ENCODE peak calls at places on chromosomes 1 and 21, in nine cellular contexts. One of them, this sample, is unnamed.

GRCh38 chr21:15631342-15631741 is 98.4 kb upstream of the USP25 start:
- DNase-seq in HTR-8/SVneo: peak; percentile 19
- DNase-seq in CD8-positive, alpha-beta memory T cell: no peak
- DNase-seq in GM06990: no peak
- DNase-seq in posterior cingulate gyrus: no peak
- DNase-seq in activated naive CD8-positive, alpha-beta T cell treated with anti-CD3 and anti-CD28 coated beads, Interleukin-2, amount 50 U/mL, for 16 hours: no peak
- DNase-seq in stimulated activated CD4-positive, alpha-beta T cell treated with anti-CD3 and anti-CD28 coated beads, Interleukin-4, amount 100 ng/mL, for 4 hours: no peak
- DNase-seq in NCI-H510A treated with DMSO at 0.1 percent for 48 hours: no peak
- DNase-seq in A172: peak; percentile 42
- DNase-seq in this sample: peak; percentile 28

GRCh38 chr1:107091418-107091817 is 34.9 kb downstream of the PRMT6 start:
- DNase-seq in HTR-8/SVneo: no peak
- DNase-seq in CD8-positive, alpha-beta memory T cell: no peak
- DNase-seq in GM06990: no peak
- DNase-seq in posterior cingulate gyrus: no peak
- DNase-seq in activated naive CD8-positive, alpha-beta T cell treated with anti-CD3 and anti-CD28 coated beads, Interleukin-2, amount 50 U/mL, for 16 hours: no peak
- DNase-seq in stimulated activated CD4-positive, alpha-beta T cell treated with anti-CD3 and anti-CD28 coated beads, Interleukin-4, amount 100 ng/mL, for 4 hours: no peak
- DNase-seq in NCI-H510A treated with DMSO at 0.1 percent for 48 hours: no peak
- DNase-seq in A172: no peak
- DNase-seq in this sample: no peak

GRCh38 chr1:1419812-1420653 is 1.0 kb downstream of the ANKRD65 start:
- DNase-seq in HTR-8/SVneo: no peak
- DNase-seq in CD8-positive, alpha-beta memory T cell: peak; percentile 42
- DNase-seq in GM06990: no peak
- DNase-seq in posterior cingulate gyrus: peak; percentile 75
- DNase-seq in activated naive CD8-positive, alpha-beta T cell treated with anti-CD3 and anti-CD28 coated beads, Interleukin-2, amount 50 U/mL, for 16 hours: no peak
- DNase-seq in stimulated activated CD4-positive, alpha-beta T cell treated with anti-CD3 and anti-CD28 coated beads, Interleukin-4, amount 100 ng/mL, for 4 hours: no peak
- DNase-seq in NCI-H510A treated with DMSO at 0.1 percent for 48 hours: peak; percentile 68
- DNase-seq in A172: no peak
- DNase-seq in this sample: no peak

GRCh38 chr1:82565146-82565545 is 764.4 kb downstream of the ADGRL2 start:
- DNase-seq in HTR-8/SVneo: peak; percentile 15
- DNase-seq in CD8-positive, alpha-beta memory T cell: no peak
- DNase-seq in GM06990: no peak
- DNase-seq in posterior cingulate gyrus: no peak
- DNase-seq in activated naive CD8-positive, alpha-beta T cell treated with anti-CD3 and anti-CD28 coated beads, Interleukin-2, amount 50 U/mL, for 16 hours: no peak
- DNase-seq in stimulated activated CD4-positive, alpha-beta T cell treated with anti-CD3 and anti-CD28 coated beads, Interleukin-4, amount 100 ng/mL, for 4 hours: no peak
- DNase-seq in NCI-H510A treated with DMSO at 0.1 percent for 48 hours: no peak
- DNase-seq in A172: peak; percentile 79
- DNase-seq in this sample: peak; percentile 59

GRCh38 chr1:155944396-155944728 is 2.9 kb downstream of the RXFP4 start:
- DNase-seq in HTR-8/SVneo: no peak
- DNase-seq in CD8-positive, alpha-beta memory T cell: no peak
- DNase-seq in GM06990: no peak
- DNase-seq in posterior cingulate gyrus: no peak
- DNase-seq in activated naive CD8-positive, alpha-beta T cell treated with anti-CD3 and anti-CD28 coated beads, Interleukin-2, amount 50 U/mL, for 16 hours: no peak
- DNase-seq in stimulated activated CD4-positive, alpha-beta T cell treated with anti-CD3 and anti-CD28 coated beads, Interleukin-4, amount 100 ng/mL, for 4 hours: no peak
- DNase-seq in NCI-H510A treated with DMSO at 0.1 percent for 48 hours: peak; percentile 88
- DNase-seq in A172: no peak
- DNase-seq in this sample: no peak

GRCh38 chr1:31848381-31848897 is 32.6 kb upstream of the SPOCD1 start:
- DNase-seq in HTR-8/SVneo: no peak
- DNase-seq in CD8-positive, alpha-beta memory T cell: peak; percentile 61
- DNase-seq in GM06990: peak; percentile 57
- DNase-seq in posterior cingulate gyrus: no peak
- DNase-seq in activated naive CD8-positive, alpha-beta T cell treated with anti-CD3 and anti-CD28 coated beads, Interleukin-2, amount 50 U/mL, for 16 hours: peak; percentile 21
- DNase-seq in stimulated activated CD4-positive, alpha-beta T cell treated with anti-CD3 and anti-CD28 coated beads, Interleukin-4, amount 100 ng/mL, for 4 hours: peak; percentile 33
- DNase-seq in NCI-H510A treated with DMSO at 0.1 percent for 48 hours: no peak
- DNase-seq in A172: no peak
- DNase-seq in this sample: no peak

GRCh38 chr1:153780551-153780950 is 5.3 kb downstream of the SLC27A3 start:
- DNase-seq in HTR-8/SVneo: no peak
- DNase-seq in CD8-positive, alpha-beta memory T cell: no peak
- DNase-seq in GM06990: no peak
- DNase-seq in posterior cingulate gyrus: no peak
- DNase-seq in activated naive CD8-positive, alpha-beta T cell treated with anti-CD3 and anti-CD28 coated beads, Interleukin-2, amount 50 U/mL, for 16 hours: no peak
- DNase-seq in stimulated activated CD4-positive, alpha-beta T cell treated with anti-CD3 and anti-CD28 coated beads, Interleukin-4, amount 100 ng/mL, for 4 hours: no peak
- DNase-seq in NCI-H510A treated with DMSO at 0.1 percent for 48 hours: no peak
- DNase-seq in A172: no peak
- DNase-seq in this sample: no peak

GRCh38 chr1:246564839-246565750 is 966 bp downstream of the TFB2M start:
- DNase-seq in HTR-8/SVneo: no peak
- DNase-seq in CD8-positive, alpha-beta memory T cell: no peak
- DNase-seq in GM06990: no peak
- DNase-seq in posterior cingulate gyrus: no peak
- DNase-seq in activated naive CD8-positive, alpha-beta T cell treated with anti-CD3 and anti-CD28 coated beads, Interleukin-2, amount 50 U/mL, for 16 hours: no peak
- DNase-seq in stimulated activated CD4-positive, alpha-beta T cell treated with anti-CD3 and anti-CD28 coated beads, Interleukin-4, amount 100 ng/mL, for 4 hours: no peak
- DNase-seq in NCI-H510A treated with DMSO at 0.1 percent for 48 hours: no peak
- DNase-seq in A172: peak; percentile 7
- DNase-seq in this sample: no peak

GRCh38 chr1:172041689-172042088 is 200.4 kb downstream of the DNM3 start:
- DNase-seq in HTR-8/SVneo: no peak
- DNase-seq in CD8-positive, alpha-beta memory T cell: no peak
- DNase-seq in GM06990: no peak
- DNase-seq in posterior cingulate gyrus: no peak
- DNase-seq in activated naive CD8-positive, alpha-beta T cell treated with anti-CD3 and anti-CD28 coated beads, Interleukin-2, amount 50 U/mL, for 16 hours: no peak
- DNase-seq in stimulated activated CD4-positive, alpha-beta T cell treated with anti-CD3 and anti-CD28 coated beads, Interleukin-4, amount 100 ng/mL, for 4 hours: no peak
- DNase-seq in NCI-H510A treated with DMSO at 0.1 percent for 48 hours: no peak
- DNase-seq in A172: peak; percentile 16
- DNase-seq in this sample: peak; percentile 8

GRCh38 chr1:200415693-200416593 is 6.1 kb upstream of the ZNF281 start:
- DNase-seq in HTR-8/SVneo: peak; percentile 73
- DNase-seq in CD8-positive, alpha-beta memory T cell: no peak
- DNase-seq in GM06990: peak; percentile 31
- DNase-seq in posterior cingulate gyrus: no peak
- DNase-seq in activated naive CD8-positive, alpha-beta T cell treated with anti-CD3 and anti-CD28 coated beads, Interleukin-2, amount 50 U/mL, for 16 hours: no peak
- DNase-seq in stimulated activated CD4-positive, alpha-beta T cell treated with anti-CD3 and anti-CD28 coated beads, Interleukin-4, amount 100 ng/mL, for 4 hours: no peak
- DNase-seq in NCI-H510A treated with DMSO at 0.1 percent for 48 hours: no peak
- DNase-seq in A172: peak; percentile 96
- DNase-seq in this sample: peak; percentile 92

GRCh38 chr1:24277420-24278169 is 41.6 kb upstream of the GRHL3 start:
- DNase-seq in HTR-8/SVneo: no peak
- DNase-seq in CD8-positive, alpha-beta memory T cell: no peak
- DNase-seq in GM06990: peak; percentile 24
- DNase-seq in posterior cingulate gyrus: no peak
- DNase-seq in activated naive CD8-positive, alpha-beta T cell treated with anti-CD3 and anti-CD28 coated beads, Interleukin-2, amount 50 U/mL, for 16 hours: no peak
- DNase-seq in stimulated activated CD4-positive, alpha-beta T cell treated with anti-CD3 and anti-CD28 coated beads, Interleukin-4, amount 100 ng/mL, for 4 hours: no peak
- DNase-seq in NCI-H510A treated with DMSO at 0.1 percent for 48 hours: no peak
- DNase-seq in A172: peak; percentile 39
- DNase-seq in this sample: no peak

GRCh38 chr21:29144736-29145353 is 14.4 kb downstream of the MAP3K7CL start:
- DNase-seq in HTR-8/SVneo: no peak
- DNase-seq in CD8-positive, alpha-beta memory T cell: no peak
- DNase-seq in GM06990: no peak
- DNase-seq in posterior cingulate gyrus: no peak
- DNase-seq in activated naive CD8-positive, alpha-beta T cell treated with anti-CD3 and anti-CD28 coated beads, Interleukin-2, amount 50 U/mL, for 16 hours: no peak
- DNase-seq in stimulated activated CD4-positive, alpha-beta T cell treated with anti-CD3 and anti-CD28 coated beads, Interleukin-4, amount 100 ng/mL, for 4 hours: no peak
- DNase-seq in NCI-H510A treated with DMSO at 0.1 percent for 48 hours: no peak
- DNase-seq in A172: no peak
- DNase-seq in this sample: peak; percentile 14

GRCh38 chr1:68384321-68384813 is 65.4 kb downstream of the RPE65 start:
- DNase-seq in HTR-8/SVneo: peak; percentile 83
- DNase-seq in CD8-positive, alpha-beta memory T cell: no peak
- DNase-seq in GM06990: no peak
- DNase-seq in posterior cingulate gyrus: no peak
- DNase-seq in activated naive CD8-positive, alpha-beta T cell treated with anti-CD3 and anti-CD28 coated beads, Interleukin-2, amount 50 U/mL, for 16 hours: no peak
- DNase-seq in stimulated activated CD4-positive, alpha-beta T cell treated with anti-CD3 and anti-CD28 coated beads, Interleukin-4, amount 100 ng/mL, for 4 hours: no peak
- DNase-seq in NCI-H510A treated with DMSO at 0.1 percent for 48 hours: no peak
- DNase-seq in A172: peak; percentile 99
- DNase-seq in this sample: peak; percentile 94

GRCh38 chr1:89566761-89567174 is 42.1 kb downstream of the LRRC8B start:
- DNase-seq in HTR-8/SVneo: no peak
- DNase-seq in CD8-positive, alpha-beta memory T cell: no peak
- DNase-seq in GM06990: no peak
- DNase-seq in posterior cingulate gyrus: peak; percentile 88
- DNase-seq in activated naive CD8-positive, alpha-beta T cell treated with anti-CD3 and anti-CD28 coated beads, Interleukin-2, amount 50 U/mL, for 16 hours: no peak
- DNase-seq in stimulated activated CD4-positive, alpha-beta T cell treated with anti-CD3 and anti-CD28 coated beads, Interleukin-4, amount 100 ng/mL, for 4 hours: no peak
- DNase-seq in NCI-H510A treated with DMSO at 0.1 percent for 48 hours: peak; percentile 31
- DNase-seq in A172: no peak
- DNase-seq in this sample: no peak

GRCh38 chr1:167819849-167820683 is 93.9 kb downstream of the ADCY10 start:
- DNase-seq in HTR-8/SVneo: peak; percentile 82
- DNase-seq in CD8-positive, alpha-beta memory T cell: no peak
- DNase-seq in GM06990: peak; percentile 28
- DNase-seq in posterior cingulate gyrus: peak; percentile 84
- DNase-seq in activated naive CD8-positive, alpha-beta T cell treated with anti-CD3 and anti-CD28 coated beads, Interleukin-2, amount 50 U/mL, for 16 hours: no peak
- DNase-seq in stimulated activated CD4-positive, alpha-beta T cell treated with anti-CD3 and anti-CD28 coated beads, Interleukin-4, amount 100 ng/mL, for 4 hours: peak; percentile 22
- DNase-seq in NCI-H510A treated with DMSO at 0.1 percent for 48 hours: no peak
- DNase-seq in A172: peak; percentile 96
- DNase-seq in this sample: peak; percentile 80

GRCh38 chr1:57632401-57632800 is 208.5 kb upstream of the DAB1 start:
- DNase-seq in HTR-8/SVneo: no peak
- DNase-seq in CD8-positive, alpha-beta memory T cell: no peak
- DNase-seq in GM06990: no peak
- DNase-seq in posterior cingulate gyrus: no peak
- DNase-seq in activated naive CD8-positive, alpha-beta T cell treated with anti-CD3 and anti-CD28 coated beads, Interleukin-2, amount 50 U/mL, for 16 hours: no peak
- DNase-seq in stimulated activated CD4-positive, alpha-beta T cell treated with anti-CD3 and anti-CD28 coated beads, Interleukin-4, amount 100 ng/mL, for 4 hours: no peak
- DNase-seq in NCI-H510A treated with DMSO at 0.1 percent for 48 hours: no peak
- DNase-seq in A172: peak; percentile 2
- DNase-seq in this sample: peak; percentile 28

GRCh38 chr1:165116732-165117131 is 239.8 kb downstream of the LMX1A start:
- DNase-seq in HTR-8/SVneo: no peak
- DNase-seq in CD8-positive, alpha-beta memory T cell: no peak
- DNase-seq in GM06990: no peak
- DNase-seq in posterior cingulate gyrus: no peak
- DNase-seq in activated naive CD8-positive, alpha-beta T cell treated with anti-CD3 and anti-CD28 coated beads, Interleukin-2, amount 50 U/mL, for 16 hours: no peak
- DNase-seq in stimulated activated CD4-positive, alpha-beta T cell treated with anti-CD3 and anti-CD28 coated beads, Interleukin-4, amount 100 ng/mL, for 4 hours: no peak
- DNase-seq in NCI-H510A treated with DMSO at 0.1 percent for 48 hours: no peak
- DNase-seq in A172: peak; percentile 67
- DNase-seq in this sample: peak; percentile 88

GRCh38 chr1:150389650-150390049 is 25.7 kb downstream of the RPRD2 start:
- DNase-seq in HTR-8/SVneo: no peak
- DNase-seq in CD8-positive, alpha-beta memory T cell: no peak
- DNase-seq in GM06990: no peak
- DNase-seq in posterior cingulate gyrus: no peak
- DNase-seq in activated naive CD8-positive, alpha-beta T cell treated with anti-CD3 and anti-CD28 coated beads, Interleukin-2, amount 50 U/mL, for 16 hours: no peak
- DNase-seq in stimulated activated CD4-positive, alpha-beta T cell treated with anti-CD3 and anti-CD28 coated beads, Interleukin-4, amount 100 ng/mL, for 4 hours: no peak
- DNase-seq in NCI-H510A treated with DMSO at 0.1 percent for 48 hours: no peak
- DNase-seq in A172: no peak
- DNase-seq in this sample: no peak

GRCh38 chr1:152777510-152778137 is 2.7 kb downstream of the LCE1F start:
- DNase-seq in HTR-8/SVneo: no peak
- DNase-seq in CD8-positive, alpha-beta memory T cell: no peak
- DNase-seq in GM06990: no peak
- DNase-seq in posterior cingulate gyrus: no peak
- DNase-seq in activated naive CD8-positive, alpha-beta T cell treated with anti-CD3 and anti-CD28 coated beads, Interleukin-2, amount 50 U/mL, for 16 hours: no peak
- DNase-seq in stimulated activated CD4-positive, alpha-beta T cell treated with anti-CD3 and anti-CD28 coated beads, Interleukin-4, amount 100 ng/mL, for 4 hours: no peak
- DNase-seq in NCI-H510A treated with DMSO at 0.1 percent for 48 hours: peak; percentile 1
- DNase-seq in A172: peak; percentile 20
- DNase-seq in this sample: no peak

GRCh38 chr1:57164584-57164983 is 198.8 kb upstream of the C8B start:
- DNase-seq in HTR-8/SVneo: no peak
- DNase-seq in CD8-positive, alpha-beta memory T cell: no peak
- DNase-seq in GM06990: no peak
- DNase-seq in posterior cingulate gyrus: no peak
- DNase-seq in activated naive CD8-positive, alpha-beta T cell treated with anti-CD3 and anti-CD28 coated beads, Interleukin-2, amount 50 U/mL, for 16 hours: no peak
- DNase-seq in stimulated activated CD4-positive, alpha-beta T cell treated with anti-CD3 and anti-CD28 coated beads, Interleukin-4, amount 100 ng/mL, for 4 hours: no peak
- DNase-seq in NCI-H510A treated with DMSO at 0.1 percent for 48 hours: no peak
- DNase-seq in A172: no peak
- DNase-seq in this sample: no peak

GRCh38 chr1:210123924-210124589 is 108.5 kb upstream of the SERTAD4 start:
- DNase-seq in HTR-8/SVneo: peak; percentile 43
- DNase-seq in CD8-positive, alpha-beta memory T cell: no peak
- DNase-seq in GM06990: no peak
- DNase-seq in posterior cingulate gyrus: no peak
- DNase-seq in activated naive CD8-positive, alpha-beta T cell treated with anti-CD3 and anti-CD28 coated beads, Interleukin-2, amount 50 U/mL, for 16 hours: no peak
- DNase-seq in stimulated activated CD4-positive, alpha-beta T cell treated with anti-CD3 and anti-CD28 coated beads, Interleukin-4, amount 100 ng/mL, for 4 hours: no peak
- DNase-seq in NCI-H510A treated with DMSO at 0.1 percent for 48 hours: no peak
- DNase-seq in A172: peak; percentile 77
- DNase-seq in this sample: peak; percentile 75

GRCh38 chr1:94757931-94758330 is 62.2 kb upstream of the SLC44A3 start:
- DNase-seq in HTR-8/SVneo: no peak
- DNase-seq in CD8-positive, alpha-beta memory T cell: no peak
- DNase-seq in GM06990: no peak
- DNase-seq in posterior cingulate gyrus: no peak
- DNase-seq in activated naive CD8-positive, alpha-beta T cell treated with anti-CD3 and anti-CD28 coated beads, Interleukin-2, amount 50 U/mL, for 16 hours: no peak
- DNase-seq in stimulated activated CD4-positive, alpha-beta T cell treated with anti-CD3 and anti-CD28 coated beads, Interleukin-4, amount 100 ng/mL, for 4 hours: no peak
- DNase-seq in NCI-H510A treated with DMSO at 0.1 percent for 48 hours: no peak
- DNase-seq in A172: no peak
- DNase-seq in this sample: no peak